ENCODE peak calls at places on chromosomes 11 and 22, in eight cellular contexts. One of them, this sample, is unnamed.

GRCh38 chr22:49668402-49668801 is 159.3 kb downstream of the BRD1 start:
- DNase-seq in LNCaP clone FGC: no peak
- DNase-seq in kidney epithelial cell: no peak
- DNase-seq in A549: no peak
- DNase-seq in left ventricle myocardium inferior: no peak
- DNase-seq in GM12865: no peak
- DNase-seq in cardiac muscle cell: no peak
- DNase-seq in tibial artery: no peak
- DNase-seq in this sample: no peak

GRCh38 chr11:83656931-83657330 is 370.8 kb upstream of the CCDC90B start:
- DNase-seq in LNCaP clone FGC: no peak
- DNase-seq in kidney epithelial cell: no peak
- DNase-seq in A549: no peak
- DNase-seq in left ventricle myocardium inferior: no peak
- DNase-seq in GM12865: no peak
- DNase-seq in cardiac muscle cell: no peak
- DNase-seq in tibial artery: no peak
- DNase-seq in this sample: no peak

GRCh38 chr11:133228406-133229330 is 303.6 kb downstream of the OPCML start:
- DNase-seq in LNCaP clone FGC: no peak
- DNase-seq in kidney epithelial cell: no peak
- DNase-seq in A549: no peak
- DNase-seq in left ventricle myocardium inferior: no peak
- DNase-seq in GM12865: no peak
- DNase-seq in cardiac muscle cell: peak
- DNase-seq in tibial artery: no peak
- DNase-seq in this sample: no peak

GRCh38 chr11:63840356-63841060 is 1.6 kb downstream of the MARK2 start:
- DNase-seq in LNCaP clone FGC: no peak
- DNase-seq in kidney epithelial cell: no peak
- DNase-seq in A549: no peak
- DNase-seq in left ventricle myocardium inferior: no peak
- DNase-seq in GM12865: peak
- DNase-seq in cardiac muscle cell: no peak
- DNase-seq in tibial artery: no peak
- DNase-seq in this sample: no peak

GRCh38 chr11:20035701-20036601 is 124.3 kb downstream of the DBX1 start:
- DNase-seq in LNCaP clone FGC: no peak
- DNase-seq in kidney epithelial cell: peak
- DNase-seq in A549: peak
- DNase-seq in left ventricle myocardium inferior: no peak
- DNase-seq in GM12865: no peak
- DNase-seq in cardiac muscle cell: no peak
- DNase-seq in tibial artery: peak
- DNase-seq in this sample: peak

GRCh38 chr11:121572581-121573059 is 119.9 kb upstream of the SORL1-AS1 start:
- DNase-seq in LNCaP clone FGC: no peak
- DNase-seq in kidney epithelial cell: no peak
- DNase-seq in A549: no peak
- DNase-seq in left ventricle myocardium inferior: no peak
- DNase-seq in GM12865: no peak
- DNase-seq in cardiac muscle cell: no peak
- DNase-seq in tibial artery: no peak
- DNase-seq in this sample: no peak

GRCh38 chr22:20571531-20572007 is 64.2 kb downstream of the MED15 start:
- DNase-seq in LNCaP clone FGC: no peak
- DNase-seq in kidney epithelial cell: no peak
- DNase-seq in A549: peak
- DNase-seq in left ventricle myocardium inferior: peak
- DNase-seq in GM12865: peak
- DNase-seq in cardiac muscle cell: peak
- DNase-seq in tibial artery: no peak
- DNase-seq in this sample: peak

GRCh38 chr22:50486561-50487289 is at the start of gene MIOX:
- DNase-seq in LNCaP clone FGC: no peak
- DNase-seq in kidney epithelial cell: no peak
- DNase-seq in A549: no peak
- DNase-seq in left ventricle myocardium inferior: no peak
- DNase-seq in GM12865: no peak
- DNase-seq in cardiac muscle cell: no peak
- DNase-seq in tibial artery: no peak
- DNase-seq in this sample: no peak

GRCh38 chr11:126824035-126824607 is 176.4 kb downstream of the KIRREL3 start:
- DNase-seq in LNCaP clone FGC: peak
- DNase-seq in kidney epithelial cell: no peak
- DNase-seq in A549: no peak
- DNase-seq in left ventricle myocardium inferior: no peak
- DNase-seq in GM12865: no peak
- DNase-seq in cardiac muscle cell: no peak
- DNase-seq in tibial artery: no peak
- DNase-seq in this sample: no peak

GRCh38 chr22:41360126-41360525 is 21.6 kb upstream of the TEF start:
- DNase-seq in LNCaP clone FGC: no peak
- DNase-seq in kidney epithelial cell: no peak
- DNase-seq in A549: no peak
- DNase-seq in left ventricle myocardium inferior: peak
- DNase-seq in GM12865: no peak
- DNase-seq in cardiac muscle cell: peak
- DNase-seq in tibial artery: no peak
- DNase-seq in this sample: no peak

GRCh38 chr11:15901790-15902189 is 454.6 kb downstream of the SOX6 start:
- DNase-seq in LNCaP clone FGC: peak
- DNase-seq in kidney epithelial cell: no peak
- DNase-seq in A549: no peak
- DNase-seq in left ventricle myocardium inferior: no peak
- DNase-seq in GM12865: no peak
- DNase-seq in cardiac muscle cell: no peak
- DNase-seq in tibial artery: no peak
- DNase-seq in this sample: no peak

GRCh38 chr22:45671051-45671782 is 417 bp upstream of the ATXN10 start:
- DNase-seq in LNCaP clone FGC: no peak
- DNase-seq in kidney epithelial cell: no peak
- DNase-seq in A549: no peak
- DNase-seq in left ventricle myocardium inferior: no peak
- DNase-seq in GM12865: no peak
- DNase-seq in cardiac muscle cell: peak
- DNase-seq in tibial artery: no peak
- DNase-seq in this sample: no peak

GRCh38 chr22:46577361-46578249 is 40.2 kb upstream of the CELSR1 start:
- DNase-seq in LNCaP clone FGC: no peak
- DNase-seq in kidney epithelial cell: no peak
- DNase-seq in A549: no peak
- DNase-seq in left ventricle myocardium inferior: peak
- DNase-seq in GM12865: no peak
- DNase-seq in cardiac muscle cell: no peak
- DNase-seq in tibial artery: no peak
- DNase-seq in this sample: no peak

GRCh38 chr11:41177791-41178190 is 281.7 kb downstream of the LRRC4C start:
- DNase-seq in LNCaP clone FGC: no peak
- DNase-seq in kidney epithelial cell: no peak
- DNase-seq in A549: no peak
- DNase-seq in left ventricle myocardium inferior: no peak
- DNase-seq in GM12865: no peak
- DNase-seq in cardiac muscle cell: no peak
- DNase-seq in tibial artery: no peak
- DNase-seq in this sample: no peak

GRCh38 chr11:28447226-28447625 is 339.0 kb downstream of the METTL15 start:
- DNase-seq in LNCaP clone FGC: no peak
- DNase-seq in kidney epithelial cell: no peak
- DNase-seq in A549: no peak
- DNase-seq in left ventricle myocardium inferior: no peak
- DNase-seq in GM12865: no peak
- DNase-seq in cardiac muscle cell: no peak
- DNase-seq in tibial artery: no peak
- DNase-seq in this sample: peak

GRCh38 chr11:116513894-116514293 is 258.9 kb downstream of the BUD13 start:
- DNase-seq in LNCaP clone FGC: peak
- DNase-seq in kidney epithelial cell: no peak
- DNase-seq in A549: no peak
- DNase-seq in left ventricle myocardium inferior: peak
- DNase-seq in GM12865: peak
- DNase-seq in cardiac muscle cell: peak
- DNase-seq in tibial artery: no peak
- DNase-seq in this sample: peak

GRCh38 chr11:126150256-126150655 is 61.2 kb downstream of the RPUSD4 start:
- DNase-seq in LNCaP clone FGC: no peak
- DNase-seq in kidney epithelial cell: no peak
- DNase-seq in A549: no peak
- DNase-seq in left ventricle myocardium inferior: no peak
- DNase-seq in GM12865: no peak
- DNase-seq in cardiac muscle cell: no peak
- DNase-seq in tibial artery: no peak
- DNase-seq in this sample: no peak

GRCh38 chr11:113283881-113284280 is 30.5 kb upstream of the TTC12 start:
- DNase-seq in LNCaP clone FGC: no peak
- DNase-seq in kidney epithelial cell: no peak
- DNase-seq in A549: no peak
- DNase-seq in left ventricle myocardium inferior: no peak
- DNase-seq in GM12865: no peak
- DNase-seq in cardiac muscle cell: no peak
- DNase-seq in tibial artery: no peak
- DNase-seq in this sample: no peak

GRCh38 chr22:46528121-46528610 is 9.3 kb downstream of the CELSR1 start:
- DNase-seq in LNCaP clone FGC: no peak
- DNase-seq in kidney epithelial cell: peak
- DNase-seq in A549: peak
- DNase-seq in left ventricle myocardium inferior: no peak
- DNase-seq in GM12865: no peak
- DNase-seq in cardiac muscle cell: no peak
- DNase-seq in tibial artery: no peak
- DNase-seq in this sample: no peak

GRCh38 chr11:9251306-9251705 is 13.8 kb downstream of the DENND5A start:
- DNase-seq in LNCaP clone FGC: no peak
- DNase-seq in kidney epithelial cell: no peak
- DNase-seq in A549: no peak
- DNase-seq in left ventricle myocardium inferior: no peak
- DNase-seq in GM12865: peak
- DNase-seq in cardiac muscle cell: no peak
- DNase-seq in tibial artery: no peak
- DNase-seq in this sample: no peak

GRCh38 chr11:45817191-45817590 is 12.2 kb downstream of the SLC35C1 start:
- DNase-seq in LNCaP clone FGC: no peak
- DNase-seq in kidney epithelial cell: no peak
- DNase-seq in A549: no peak
- DNase-seq in left ventricle myocardium inferior: no peak
- DNase-seq in GM12865: peak
- DNase-seq in cardiac muscle cell: no peak
- DNase-seq in tibial artery: no peak
- DNase-seq in this sample: no peak
- H3K4me3 ChIP-seq in LNCaP clone FGC: no peak
- H3K4me3 ChIP-seq in kidney epithelial cell: no peak
- H3K4me3 ChIP-seq in A549: no peak
- H3K4me3 ChIP-seq in left ventricle myocardium inferior: no peak
- H3K4me3 ChIP-seq in GM12865: no peak
- H3K4me3 ChIP-seq in cardiac muscle cell: no peak
- H3K4me3 ChIP-seq in tibial artery: no peak
- H3K4me3 ChIP-seq in this sample: no peak

GRCh38 chr11:75270896-75271415 is 30.4 kb downstream of the TPBGL start:
- DNase-seq in LNCaP clone FGC: no peak
- DNase-seq in kidney epithelial cell: no peak
- DNase-seq in A549: peak
- DNase-seq in left ventricle myocardium inferior: peak
- DNase-seq in GM12865: peak
- DNase-seq in cardiac muscle cell: no peak
- DNase-seq in tibial artery: no peak
- DNase-seq in this sample: peak
- TF ChIP-seq CTCF in LNCaP clone FGC: peak
- TF ChIP-seq CTCF in kidney epithelial cell: peak
- TF ChIP-seq CTCF in A549: peak
- TF ChIP-seq CTCF in left ventricle myocardium inferior: peak
- TF ChIP-seq CTCF in GM12865: peak
- TF ChIP-seq CTCF in cardiac muscle cell: peak
- TF ChIP-seq CTCF in tibial artery: no peak
- TF ChIP-seq CTCF in this sample: peak

GRCh38 chr11:2778630-2779498 is 79.1 kb upstream of the KCNQ1OT1 start:
- DNase-seq in LNCaP clone FGC: peak
- DNase-seq in kidney epithelial cell: peak
- DNase-seq in A549: peak
- DNase-seq in left ventricle myocardium inferior: peak
- DNase-seq in GM12865: peak
- DNase-seq in cardiac muscle cell: peak
- DNase-seq in tibial artery: peak
- DNase-seq in this sample: no peak

GRCh38 chr11:2779499-2779980 is 79.7 kb upstream of the KCNQ1OT1 start:
- DNase-seq in LNCaP clone FGC: no peak
- DNase-seq in kidney epithelial cell: no peak
- DNase-seq in A549: no peak
- DNase-seq in left ventricle myocardium inferior: no peak
- DNase-seq in GM12865: no peak
- DNase-seq in cardiac muscle cell: no peak
- DNase-seq in tibial artery: no peak
- DNase-seq in this sample: no peak

GRCh38 chr11:2777396-2777795 is 77.6 kb upstream of the KCNQ1OT1 start:
- DNase-seq in LNCaP clone FGC: no peak
- DNase-seq in kidney epithelial cell: peak
- DNase-seq in A549: peak
- DNase-seq in left ventricle myocardium inferior: peak
- DNase-seq in GM12865: no peak
- DNase-seq in cardiac muscle cell: no peak
- DNase-seq in tibial artery: no peak
- DNase-seq in this sample: no peak

GRCh38 chr11:2776351-2777061 is 76.7 kb upstream of the KCNQ1OT1 start:
- DNase-seq in LNCaP clone FGC: no peak
- DNase-seq in kidney epithelial cell: no peak
- DNase-seq in A549: no peak
- DNase-seq in left ventricle myocardium inferior: no peak
- DNase-seq in GM12865: no peak
- DNase-seq in cardiac muscle cell: no peak
- DNase-seq in tibial artery: peak
- DNase-seq in this sample: no peak

GRCh38 chr11:2777871-2778629 is 78.3 kb upstream of the KCNQ1OT1 start:
- DNase-seq in LNCaP clone FGC: no peak
- DNase-seq in kidney epithelial cell: no peak
- DNase-seq in A549: no peak
- DNase-seq in left ventricle myocardium inferior: peak
- DNase-seq in GM12865: no peak
- DNase-seq in cardiac muscle cell: peak
- DNase-seq in tibial artery: no peak
- DNase-seq in this sample: no peak
- H3K4me3 ChIP-seq in LNCaP clone FGC: no peak
- H3K4me3 ChIP-seq in kidney epithelial cell: no peak
- H3K4me3 ChIP-seq in A549: no peak
- H3K4me3 ChIP-seq in left ventricle myocardium inferior: peak
- H3K4me3 ChIP-seq in GM12865: no peak
- H3K4me3 ChIP-seq in cardiac muscle cell: no peak
- H3K4me3 ChIP-seq in tibial artery: peak
- H3K4me3 ChIP-seq in this sample: no peak

GRCh38 chr11:97364047-97364446 is 974.2 kb downstream of the JRKL start:
- DNase-seq in LNCaP clone FGC: no peak
- DNase-seq in kidney epithelial cell: no peak
- DNase-seq in A549: no peak
- DNase-seq in left ventricle myocardium inferior: no peak
- DNase-seq in GM12865: no peak
- DNase-seq in cardiac muscle cell: no peak
- DNase-seq in tibial artery: no peak
- DNase-seq in this sample: peak

GRCh38 chr11:97361812-97362378 is 972.1 kb downstream of the JRKL start:
- DNase-seq in LNCaP clone FGC: no peak
- DNase-seq in kidney epithelial cell: peak
- DNase-seq in A549: no peak
- DNase-seq in left ventricle myocardium inferior: no peak
- DNase-seq in GM12865: no peak
- DNase-seq in cardiac muscle cell: no peak
- DNase-seq in tibial artery: no peak
- DNase-seq in this sample: peak

GRCh38 chr11:97367406-97368083 is 977.7 kb downstream of the JRKL start:
- DNase-seq in LNCaP clone FGC: no peak
- DNase-seq in kidney epithelial cell: no peak
- DNase-seq in A549: no peak
- DNase-seq in left ventricle myocardium inferior: no peak
- DNase-seq in GM12865: no peak
- DNase-seq in cardiac muscle cell: no peak
- DNase-seq in tibial artery: no peak
- DNase-seq in this sample: no peak

GRCh38 chr11:97363331-97363730 is 973.5 kb downstream of the JRKL start:
- DNase-seq in LNCaP clone FGC: no peak
- DNase-seq in kidney epithelial cell: no peak
- DNase-seq in A549: no peak
- DNase-seq in left ventricle myocardium inferior: no peak
- DNase-seq in GM12865: no peak
- DNase-seq in cardiac muscle cell: no peak
- DNase-seq in tibial artery: no peak
- DNase-seq in this sample: no peak
- TF ChIP-seq CTCF in LNCaP clone FGC: no peak
- TF ChIP-seq CTCF in kidney epithelial cell: no peak
- TF ChIP-seq CTCF in A549: no peak
- TF ChIP-seq CTCF in left ventricle myocardium inferior: no peak
- TF ChIP-seq CTCF in GM12865: no peak
- TF ChIP-seq CTCF in cardiac muscle cell: no peak
- TF ChIP-seq CTCF in tibial artery: no peak
- TF ChIP-seq CTCF in this sample: no peak

This sample was measured in fibroblast of mammary gland.